ENCODE peak calls at places on chromosome 14, in six cellular contexts. Q is CD8-positive, alpha-beta T cell; X is T-helper 2 cell; T is substantia nigra; V is caudate nucleus; J is astrocyte of the cerebellum. S is an unnamed sample.
A peak's percentile ranks its signal among the peaks of the same experiment; 100 is the strongest.

GRCh38 chr14:99512571-99513182 is 31.5 kb downstream of the CCNK start:
- DNase-seq in X (no peak), T (no peak), J (no peak), Q (peak; percentile 42), V (no peak), S (no peak)

GRCh38 chr14:57831981-57832380 is 33.9 kb downstream of the SLC35F4 start:
- DNase-seq in V (no peak), J (no peak), T (no peak), X (peak; percentile 5), Q (no peak), S (no peak)

GRCh38 chr14:65210118-65210826 is 108.0 kb upstream of the MAX start:
- DNase-seq in Q (no peak), V (no peak), J (no peak), T (no peak), X (peak; percentile 60), S (no peak)

GRCh38 chr14:80124794-80125193 is 86.5 kb downstream of the DIO2 start:
- DNase-seq in J (no peak), Q (no peak), V (no peak), T (no peak), X (no peak), S (no peak)

GRCh38 chr14:53341324-53341723 is 188.2 kb upstream of the DDHD1 start:
- DNase-seq in V (no peak), X (no peak), T (no peak), J (no peak), Q (no peak), S (no peak)

GRCh38 chr14:80764496-80764895 is 177.0 kb downstream of the CEP128 start:
- DNase-seq in V (no peak), Q (no peak), X (no peak), J (peak; percentile 6), T (no peak), S (no peak)

GRCh38 chr14:55329999-55330710 is 58.9 kb downstream of the FBXO34 start:
- DNase-seq in Q (no peak), J (no peak), T (no peak), X (peak; percentile 28), V (no peak), S (no peak)

GRCh38 chr14:85535916-85536834 is 6.2 kb downstream of the FLRT2 start:
- DNase-seq in Q (no peak), V (no peak), J (no peak), X (no peak), T (no peak), S (no peak)

GRCh38 chr14:89249296-89249565 is 167.8 kb downstream of the FOXN3 start:
- DNase-seq in Q (no peak), J (no peak), V (no peak), T (no peak), X (no peak), S (no peak)

GRCh38 chr14:104758981-104759975 is 6.3 kb downstream of the SIVA1 start:
- DNase-seq in X (no peak), Q (no peak), J (no peak), V (no peak), T (no peak), S (no peak)

GRCh38 chr14:68203871-68204270 is 384.3 kb downstream of the RAD51B start:
- DNase-seq in T (no peak), Q (no peak), X (no peak), V (no peak), J (no peak), S (no peak)

GRCh38 chr14:65332141-65332871 is 80.2 kb upstream of the FUT8 start:
- DNase-seq in V (no peak), T (no peak), X (no peak), J (no peak), Q (no peak), S (no peak)

GRCh38 chr14:23548351-23549318 is 2.9 kb downstream of the ZFHX2 start:
- DNase-seq in X (no peak), J (no peak), T (no peak), V (no peak), Q (no peak), S (no peak)

GRCh38 chr14:26394114-26394855 is 203.5 kb downstream of the NOVA1 start:
- DNase-seq in X (no peak), V (no peak), Q (no peak), T (no peak), J (peak; percentile 16), S (no peak)

GRCh38 chr14:85479306-85479705 is 50.6 kb upstream of the FLRT2 start:
- DNase-seq in T (no peak), Q (no peak), V (no peak), J (no peak), X (no peak), S (no peak)

GRCh38 chr14:95910628-95911027 is 34.0 kb downstream of the TUNAR start:
- DNase-seq in T (no peak), V (no peak), Q (no peak), X (no peak), J (no peak), S (no peak)

GRCh38 chr14:104341532-104342434 is 203.4 kb downstream of the KIF26A start:
- DNase-seq in J (no peak), X (peak; percentile 36), V (no peak), T (no peak), Q (no peak), S (no peak)

GRCh38 chr14:90023176-90023896 is 38.5 kb upstream of the KCNK13 start:
- DNase-seq in Q (no peak), V (no peak), J (no peak), X (no peak), T (no peak), S (no peak)

GRCh38 chr14:84591827-84592540 is 938.0 kb upstream of the FLRT2 start:
- DNase-seq in Q (no peak), X (no peak), V (no peak), T (no peak), J (no peak), S (no peak)

GRCh38 chr14:52235434-52235833 is 32.1 kb upstream of the PTGDR start:
- DNase-seq in Q (no peak), J (no peak), V (no peak), T (no peak), X (no peak), S (no peak)

GRCh38 chr14:89563503-89563902 is 146.5 kb upstream of the FOXN3 start:
- DNase-seq in T (no peak), V (no peak), Q (no peak), X (no peak), J (no peak), S (no peak)

GRCh38 chr14:20682435-20683124 is 1.8 kb upstream of the RNASE4 start:
- DNase-seq in Q (peak; percentile 88), X (peak; percentile 93), J (peak; percentile 78), T (peak; percentile 82), V (peak; percentile 89), S (peak; percentile 68)

GRCh38 chr14:58171090-58171489 is 19.1 kb upstream of the ARMH4 start:
- DNase-seq in V (peak; percentile 34), Q (no peak), J (peak; percentile 34), T (peak; percentile 12), X (peak; percentile 74), S (peak; percentile 73)

GRCh38 chr14:96464136-96464535 is 38.0 kb upstream of the PAPOLA start:
- DNase-seq in V (no peak), X (no peak), Q (no peak), J (no peak), T (no peak), S (no peak)